ENCODE peak calls at places on chromosomes 7 and 10, in five cellular contexts. One of them, this sample, is unnamed.

GRCh38 chr7:12244129-12244528 is 33.0 kb downstream of the TMEM106B start:
- DNase-seq in HCT116: peak; percentile 23
- DNase-seq in prostate gland: no peak
- DNase-seq in vagina: no peak
- DNase-seq in GM23338: peak; percentile 78
- DNase-seq in this sample: no peak

GRCh38 chr10:100534726-100535125 is 1.0 kb upstream of the HIF1AN start:
- DNase-seq in HCT116: no peak
- DNase-seq in prostate gland: no peak
- DNase-seq in vagina: no peak
- DNase-seq in GM23338: no peak
- DNase-seq in this sample: no peak

GRCh38 chr10:53939654-53940053 is 861.4 kb downstream of the PCDH15 start:
- DNase-seq in HCT116: no peak
- DNase-seq in prostate gland: no peak
- DNase-seq in vagina: no peak
- DNase-seq in GM23338: no peak
- DNase-seq in this sample: no peak

GRCh38 chr7:25862254-25862992 is 289.6 kb upstream of the NFE2L3 start:
- DNase-seq in HCT116: peak; percentile 100
- DNase-seq in prostate gland: peak; percentile 43
- DNase-seq in vagina: peak; percentile 96
- DNase-seq in GM23338: peak; percentile 100
- DNase-seq in this sample: peak; percentile 93

GRCh38 chr7:106061301-106061979 is 50.7 kb downstream of the SYPL1 start:
- DNase-seq in HCT116: no peak
- DNase-seq in prostate gland: no peak
- DNase-seq in vagina: no peak
- DNase-seq in GM23338: no peak
- DNase-seq in this sample: no peak

GRCh38 chr10:110959379-110960332 is 40.3 kb downstream of the SHOC2 start:
- DNase-seq in HCT116: no peak
- DNase-seq in prostate gland: no peak
- DNase-seq in vagina: no peak
- DNase-seq in GM23338: no peak
- DNase-seq in this sample: no peak

GRCh38 chr10:87593702-87594101 is 66.0 kb upstream of the PAPSS2 start:
- DNase-seq in HCT116: no peak
- DNase-seq in prostate gland: no peak
- DNase-seq in vagina: no peak
- DNase-seq in GM23338: no peak
- DNase-seq in this sample: no peak

GRCh38 chr10:72976886-72977285 is 22.3 kb upstream of the PLA2G12B start:
- DNase-seq in HCT116: no peak
- DNase-seq in prostate gland: no peak
- DNase-seq in vagina: no peak
- DNase-seq in GM23338: no peak
- DNase-seq in this sample: no peak

GRCh38 chr7:22109761-22110160 is 164.1 kb upstream of the CDCA7L start:
- DNase-seq in HCT116: peak; percentile 6
- DNase-seq in prostate gland: no peak
- DNase-seq in vagina: no peak
- DNase-seq in GM23338: peak; percentile 82
- DNase-seq in this sample: peak; percentile 56

GRCh38 chr10:60663850-60664249 is 114.4 kb upstream of the CDK1 start:
- DNase-seq in HCT116: no peak
- DNase-seq in prostate gland: no peak
- DNase-seq in vagina: no peak
- DNase-seq in GM23338: no peak
- DNase-seq in this sample: no peak

GRCh38 chr10:24866615-24867583 is 85.5 kb downstream of the PRTFDC1 start:
- DNase-seq in HCT116: no peak
- DNase-seq in prostate gland: no peak
- DNase-seq in vagina: no peak
- DNase-seq in GM23338: peak; percentile 27
- DNase-seq in this sample: no peak

GRCh38 chr10:30207485-30208052 is 141.5 kb downstream of the MTPAP start:
- DNase-seq in HCT116: no peak
- DNase-seq in prostate gland: no peak
- DNase-seq in vagina: no peak
- DNase-seq in GM23338: peak; percentile 12
- DNase-seq in this sample: no peak

GRCh38 chr7:121634356-121634755 is 238.2 kb upstream of the FAM3C start:
- DNase-seq in HCT116: no peak
- DNase-seq in prostate gland: no peak
- DNase-seq in vagina: no peak
- DNase-seq in GM23338: no peak
- DNase-seq in this sample: no peak

GRCh38 chr10:110058215-110058614 is 50.4 kb downstream of the ADD3 start:
- DNase-seq in HCT116: no peak
- DNase-seq in prostate gland: no peak
- DNase-seq in vagina: no peak
- DNase-seq in GM23338: no peak
- DNase-seq in this sample: no peak

GRCh38 chr10:117536862-117537435 is 5.6 kb upstream of the EMX2 start:
- DNase-seq in HCT116: no peak
- DNase-seq in prostate gland: no peak
- DNase-seq in vagina: no peak
- DNase-seq in GM23338: peak; percentile 76
- DNase-seq in this sample: no peak

GRCh38 chr10:84335516-84335915 is 7.1 kb downstream of the CCSER2 start:
- DNase-seq in HCT116: no peak
- DNase-seq in prostate gland: no peak
- DNase-seq in vagina: no peak
- DNase-seq in GM23338: no peak
- DNase-seq in this sample: no peak

GRCh38 chr7:17041324-17041723 is 159.5 kb upstream of the AGR3 start:
- DNase-seq in HCT116: no peak
- DNase-seq in prostate gland: no peak
- DNase-seq in vagina: no peak
- DNase-seq in GM23338: no peak
- DNase-seq in this sample: no peak

GRCh38 chr10:44979281-44980181 is 922 bp upstream of the DEPP1 start:
- DNase-seq in HCT116: no peak
- DNase-seq in prostate gland: no peak
- DNase-seq in vagina: no peak
- DNase-seq in GM23338: no peak
- DNase-seq in this sample: peak; percentile 19

GRCh38 chr10:8240861-8241260 is 186.4 kb downstream of the GATA3 start:
- DNase-seq in HCT116: no peak
- DNase-seq in prostate gland: no peak
- DNase-seq in vagina: no peak
- DNase-seq in GM23338: no peak
- DNase-seq in this sample: no peak

GRCh38 chr10:35464805-35465456 is 128.6 kb downstream of the CCNY start:
- DNase-seq in HCT116: no peak
- DNase-seq in prostate gland: no peak
- DNase-seq in vagina: no peak
- DNase-seq in GM23338: peak; percentile 73
- DNase-seq in this sample: no peak

GRCh38 chr7:140774371-140774770 is 77.9 kb downstream of the NDUFB2 start:
- DNase-seq in HCT116: no peak
- DNase-seq in prostate gland: no peak
- DNase-seq in vagina: no peak
- DNase-seq in GM23338: no peak
- DNase-seq in this sample: no peak
- H3K4me1 ChIP-seq in HCT116: no peaks in the 10 kb centered on the region
- H3K4me1 ChIP-seq in prostate gland: no peaks in the 10 kb centered on the region
- H3K4me1 ChIP-seq in vagina: no peaks in the 10 kb centered on the region
- H3K4me1 ChIP-seq in GM23338: no peaks in the 10 kb centered on the region
- H3K4me1 ChIP-seq in this sample: no peaks in the 10 kb centered on the region

GRCh38 chr7:728602-729001 is 1.5 kb upstream of the PRKAR1B start:
- DNase-seq in HCT116: no peak
- DNase-seq in prostate gland: no peak
- DNase-seq in vagina: no peak
- DNase-seq in GM23338: no peak
- DNase-seq in this sample: no peak

GRCh38 chr7:727806-728460 is 852 bp upstream of the PRKAR1B start:
- DNase-seq in HCT116: no peak
- DNase-seq in prostate gland: no peak
- DNase-seq in vagina: no peak
- DNase-seq in GM23338: peak; percentile 43
- DNase-seq in this sample: no peak

GRCh38 chr7:726854-727103 is 280 bp downstream of the DNAAF5 start:
- DNase-seq in HCT116: no peak
- DNase-seq in prostate gland: no peak
- DNase-seq in vagina: no peak
- DNase-seq in GM23338: no peak
- DNase-seq in this sample: no peak

GRCh38 chr7:726084-726853 is at the start of gene DNAAF5:
- DNase-seq in HCT116: peak; percentile 77
- DNase-seq in prostate gland: peak; percentile 82
- DNase-seq in vagina: peak; percentile 85
- DNase-seq in GM23338: peak; percentile 93
- DNase-seq in this sample: peak; percentile 79

GRCh38 chr7:727104-727805 is at the start of gene PRKAR1B:
- DNase-seq in HCT116: no peak
- DNase-seq in prostate gland: no peak
- DNase-seq in vagina: no peak
- DNase-seq in GM23338: peak; percentile 73
- DNase-seq in this sample: no peak
- TF ChIP-seq POLR2AphosphoS5 in HCT116: no peak
- TF ChIP-seq POLR2AphosphoS5 in prostate gland: no peak
- TF ChIP-seq POLR2AphosphoS5 in vagina: no peak
- TF ChIP-seq POLR2AphosphoS5 in GM23338: no peak
- TF ChIP-seq POLR2AphosphoS5 in this sample: no peak

GRCh38 chr10:95536017-95536416 is 25.2 kb downstream of the SORBS1 start:
- DNase-seq in HCT116: no peak
- DNase-seq in prostate gland: peak; percentile 24
- DNase-seq in vagina: no peak
- DNase-seq in GM23338: no peak
- DNase-seq in this sample: no peak

GRCh38 chr10:95531994-95532399 is 29.2 kb downstream of the SORBS1 start:
- DNase-seq in HCT116: no peak
- DNase-seq in prostate gland: no peak
- DNase-seq in vagina: no peak
- DNase-seq in GM23338: no peak
- DNase-seq in this sample: no peak

GRCh38 chr10:95531041-95531809 is 29.9 kb downstream of the SORBS1 start:
- DNase-seq in HCT116: no peak
- DNase-seq in prostate gland: no peak
- DNase-seq in vagina: no peak
- DNase-seq in GM23338: no peak
- DNase-seq in this sample: peak; percentile 36

GRCh38 chr10:95532536-95532935 is 28.6 kb downstream of the SORBS1 start:
- DNase-seq in HCT116: no peak
- DNase-seq in prostate gland: no peak
- DNase-seq in vagina: no peak
- DNase-seq in GM23338: no peak
- DNase-seq in this sample: no peak

DNA sequence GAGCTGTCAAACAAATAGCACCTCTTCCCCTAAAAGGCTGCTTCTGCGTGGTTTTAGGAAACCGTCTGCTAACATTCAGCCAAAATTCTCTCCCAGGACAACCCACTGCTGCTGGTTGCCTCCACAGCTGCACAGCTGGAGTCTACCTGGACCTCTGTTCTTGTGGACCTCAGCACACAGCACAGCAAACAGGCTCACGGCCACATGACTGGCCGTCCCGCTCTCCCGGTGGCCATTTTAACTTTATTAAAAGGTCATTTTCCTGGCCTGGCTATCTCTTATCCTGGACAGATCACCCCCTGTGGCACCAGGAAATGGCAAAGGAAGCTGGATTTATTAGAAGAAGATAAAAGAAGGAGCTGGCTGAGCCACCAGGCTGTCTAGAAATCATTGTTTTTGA is 27.6 kb downstream of the SORBS1 start:
- DNase-seq in HCT116: no peak
- DNase-seq in prostate gland: no peak
- DNase-seq in vagina: no peak
- DNase-seq in GM23338: no peak
- DNase-seq in this sample: no peak
- H3K4me1 ChIP-seq in HCT116: peaks cover 25% of the 10 kb centered on the region
- H3K4me1 ChIP-seq in prostate gland: no peaks in the 10 kb centered on the region
- H3K4me1 ChIP-seq in vagina: peaks cover 42% of the 10 kb centered on the region
- H3K4me1 ChIP-seq in GM23338: peaks cover 35% of the 10 kb centered on the region
- H3K4me1 ChIP-seq in this sample: peaks cover 26% of the 10 kb centered on the region

GRCh38 chr7:50502001-50502684 is 52.0 kb upstream of the FIGNL1 start:
- DNase-seq in HCT116: no peak
- DNase-seq in prostate gland: no peak
- DNase-seq in vagina: peak; percentile 97
- DNase-seq in GM23338: no peak
- DNase-seq in this sample: no peak
- TF ChIP-seq POLR2AphosphoS5 in HCT116: no peak
- TF ChIP-seq POLR2AphosphoS5 in prostate gland: peak; percentile 78
- TF ChIP-seq POLR2AphosphoS5 in vagina: peak; percentile 70
- TF ChIP-seq POLR2AphosphoS5 in GM23338: no peak
- TF ChIP-seq POLR2AphosphoS5 in this sample: peak; percentile 82

GRCh38 chr7:47357398-47357797 is 224.5 kb downstream of the TNS3 start:
- DNase-seq in HCT116: no peak
- DNase-seq in prostate gland: no peak
- DNase-seq in vagina: no peak
- DNase-seq in GM23338: no peak
- DNase-seq in this sample: no peak

GRCh38 chr7:47356261-47356660 is 225.7 kb downstream of the TNS3 start:
- DNase-seq in HCT116: no peak
- DNase-seq in prostate gland: no peak
- DNase-seq in vagina: no peak
- DNase-seq in GM23338: peak; percentile 33
- DNase-seq in this sample: no peak

GRCh38 chr7:47355684-47356083 is 226.2 kb downstream of the TNS3 start:
- DNase-seq in HCT116: no peak
- DNase-seq in prostate gland: no peak
- DNase-seq in vagina: no peak
- DNase-seq in GM23338: no peak
- DNase-seq in this sample: peak; percentile 7

GRCh38 chr7:47352394-47352968 is 229.4 kb downstream of the TNS3 start:
- DNase-seq in HCT116: no peak
- DNase-seq in prostate gland: no peak
- DNase-seq in vagina: no peak
- DNase-seq in GM23338: no peak
- DNase-seq in this sample: peak; percentile 18

GRCh38 chr7:47354831-47355541 is 226.9 kb downstream of the TNS3 start:
- DNase-seq in HCT116: no peak
- DNase-seq in prostate gland: no peak
- DNase-seq in vagina: no peak
- DNase-seq in GM23338: no peak
- DNase-seq in this sample: peak; percentile 22
- H3K4me1 ChIP-seq in HCT116: no peaks in the 10 kb centered on the region
- H3K4me1 ChIP-seq in prostate gland: no peaks in the 10 kb centered on the region
- H3K4me1 ChIP-seq in vagina: no peaks in the 10 kb centered on the region
- H3K4me1 ChIP-seq in GM23338: no peaks in the 10 kb centered on the region
- H3K4me1 ChIP-seq in this sample: no peaks in the 10 kb centered on the region

DNA sequence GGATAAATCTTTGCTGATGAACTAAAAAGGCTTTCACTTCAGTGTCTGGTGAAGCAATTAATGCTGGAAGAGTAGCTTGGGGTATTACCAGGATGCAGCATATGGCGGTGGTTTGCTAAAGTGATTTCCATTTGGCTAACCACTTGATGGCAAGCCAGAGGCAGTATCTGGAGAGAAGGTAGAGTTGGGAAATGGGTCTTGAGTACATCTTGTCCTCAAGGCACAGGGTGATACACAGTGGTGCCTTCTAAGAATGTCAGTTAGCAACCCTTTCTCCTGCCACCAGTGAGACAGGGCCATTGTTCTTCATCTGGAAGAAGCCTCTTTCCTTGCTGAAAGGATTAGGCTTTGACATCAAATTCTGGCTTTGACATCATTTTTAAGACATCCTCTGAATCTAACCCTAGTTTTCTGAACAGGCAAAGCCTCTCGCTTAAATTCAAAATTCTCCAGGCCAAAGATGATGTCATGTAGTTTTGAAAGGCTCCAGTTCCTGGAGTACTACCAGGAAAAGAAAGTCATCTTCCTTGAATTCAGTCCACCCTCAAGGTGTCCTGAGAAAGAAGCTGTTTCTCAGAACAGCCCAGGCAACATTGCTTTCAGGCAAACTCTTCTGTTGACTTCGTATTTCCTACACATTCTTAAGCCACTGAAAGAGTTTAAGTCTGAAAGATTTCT is 162.4 kb downstream of the ARID5B start:
- DNase-seq in HCT116: no peak
- DNase-seq in prostate gland: no peak
- DNase-seq in vagina: no peak
- DNase-seq in GM23338: no peak
- DNase-seq in this sample: no peak
- TF ChIP-seq POLR2AphosphoS5 in HCT116: no peak
- TF ChIP-seq POLR2AphosphoS5 in prostate gland: peak; percentile 37
- TF ChIP-seq POLR2AphosphoS5 in vagina: peak; percentile 89
- TF ChIP-seq POLR2AphosphoS5 in GM23338: no peak
- TF ChIP-seq POLR2AphosphoS5 in this sample: peak; percentile 20

This sample was measured in upper lobe of left lung.